ENCODE peak calls at places on chromosomes 4 and X, in four cellular contexts. One of them, this sample, is unnamed.

GRCh38 chrX:84133023-84133422 is 55.0 kb downstream of the RPS6KA6 start:
- DNase-seq in H9: no peak
- DNase-seq in neuronal stem cell: no peak
- DNase-seq in trophoblast cell: no peak
- DNase-seq in this sample: no peak

GRCh38 chr4:90715242-90715641 is 588.0 kb downstream of the CCSER1 start:
- DNase-seq in H9: no peak
- DNase-seq in neuronal stem cell: no peak
- DNase-seq in trophoblast cell: no peak
- DNase-seq in this sample: no peak

GRCh38 chr4:89838005-89838404 is 1.0 kb upstream of the SNCA start:
- DNase-seq in H9: no peak
- DNase-seq in neuronal stem cell: no peak
- DNase-seq in trophoblast cell: no peak
- DNase-seq in this sample: peak

GRCh38 chr4:153222790-153223417 is 18.7 kb downstream of the TRIM2 start:
- DNase-seq in H9: peak
- DNase-seq in neuronal stem cell: no peak
- DNase-seq in trophoblast cell: peak
- DNase-seq in this sample: peak

GRCh38 chr4:143700420-143701352 is at the start of gene FREM3:
- DNase-seq in H9: peak
- DNase-seq in neuronal stem cell: peak
- DNase-seq in trophoblast cell: no peak
- DNase-seq in this sample: peak

GRCh38 chrX:68915778-68916177 is 87.0 kb downstream of the EFNB1 start:
- DNase-seq in H9: no peak
- DNase-seq in neuronal stem cell: no peak
- DNase-seq in trophoblast cell: no peak
- DNase-seq in this sample: no peak

GRCh38 chrX:29478336-29479069 is 736.9 kb upstream of the MAGEB2 start:
- DNase-seq in H9: peak
- DNase-seq in neuronal stem cell: peak
- DNase-seq in trophoblast cell: no peak
- DNase-seq in this sample: peak

GRCh38 chr4:85760521-85760920 is 285.6 kb downstream of the ARHGAP24 start:
- DNase-seq in H9: no peak
- DNase-seq in neuronal stem cell: no peak
- DNase-seq in trophoblast cell: no peak
- DNase-seq in this sample: no peak

GRCh38 chr4:148445071-148445902 is 3.1 kb upstream of the NR3C2 start:
- DNase-seq in H9: peak
- DNase-seq in neuronal stem cell: peak
- DNase-seq in trophoblast cell: peak
- DNase-seq in this sample: peak

GRCh38 chr4:98314791-98315565 is 53.8 kb downstream of the RAP1GDS1 start:
- DNase-seq in H9: no peak
- DNase-seq in neuronal stem cell: no peak
- DNase-seq in trophoblast cell: no peak
- DNase-seq in this sample: no peak

GRCh38 chrX:71935542-71935941 is 24.9 kb downstream of the NHSL2 start:
- DNase-seq in H9: peak
- DNase-seq in neuronal stem cell: peak
- DNase-seq in trophoblast cell: no peak
- DNase-seq in this sample: peak

DNA sequence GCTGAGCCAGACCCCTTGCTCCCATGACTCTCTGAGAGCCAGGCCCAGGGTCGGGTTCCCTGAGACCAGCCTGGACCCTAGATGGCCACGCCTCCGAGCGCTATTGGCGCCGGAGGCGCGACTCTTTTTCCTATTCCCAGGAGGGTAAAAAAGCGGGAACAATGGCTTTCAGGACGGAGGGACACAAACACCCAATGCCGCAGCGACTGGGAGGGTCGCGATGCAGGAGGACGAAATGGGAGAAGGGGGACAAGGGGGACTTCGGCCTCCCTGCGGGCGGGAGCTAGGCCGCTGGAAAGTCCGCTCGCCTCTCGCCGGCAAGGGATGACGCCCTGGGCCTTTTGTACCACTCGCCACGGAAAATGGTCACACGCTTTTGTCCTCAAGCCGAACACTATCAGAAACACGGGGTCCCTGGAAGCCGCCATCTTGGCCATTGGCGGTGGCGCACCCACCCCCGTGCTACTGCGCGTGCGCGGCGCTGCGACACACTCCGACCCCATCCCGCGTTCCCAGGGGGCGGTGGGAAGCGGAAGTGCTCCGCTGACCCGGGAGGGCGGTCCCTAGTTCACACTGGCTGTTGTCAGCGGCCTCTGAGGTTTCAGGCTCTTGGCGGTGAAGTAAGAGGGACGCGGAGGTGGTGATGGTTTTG is 98.4 kb downstream of the ZNF674 start:
- DNase-seq in H9: peak
- DNase-seq in neuronal stem cell: peak
- DNase-seq in trophoblast cell: peak
- DNase-seq in this sample: peak
- H2BK120ac ChIP-seq in H9: peak
- H2BK120ac ChIP-seq in neuronal stem cell: no peak
- H2BK120ac ChIP-seq in trophoblast cell: peak
- H2BK120ac ChIP-seq in this sample: no peak

GRCh38 chr4:169272265-169272886 is 1.6 kb upstream of the SH3RF1 start:
- DNase-seq in H9: no peak
- DNase-seq in neuronal stem cell: no peak
- DNase-seq in trophoblast cell: peak
- DNase-seq in this sample: no peak
- H2BK120ac ChIP-seq in H9: no peak
- H2BK120ac ChIP-seq in neuronal stem cell: no peak
- H2BK120ac ChIP-seq in trophoblast cell: peak
- H2BK120ac ChIP-seq in this sample: no peak

DNA sequence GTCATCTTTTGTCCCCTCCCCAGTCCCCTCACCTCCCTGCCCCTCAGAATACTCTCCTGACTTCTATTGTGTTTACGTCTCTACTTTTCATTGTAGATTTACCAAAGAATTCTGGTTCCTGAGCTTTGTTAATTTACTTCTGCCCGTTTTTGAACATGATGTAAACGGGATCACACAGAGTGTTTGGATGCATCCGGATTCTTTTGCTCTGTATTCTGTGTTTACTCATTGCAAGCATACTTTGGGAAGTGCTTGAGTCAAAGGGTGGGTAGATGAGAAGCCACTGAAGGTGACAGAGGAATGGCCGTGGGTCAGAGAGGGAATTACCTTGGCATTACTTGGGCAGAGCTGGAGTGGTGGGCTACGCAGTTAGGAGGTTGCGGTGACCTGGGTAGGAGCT is 18.0 kb downstream of the CLCN4 start:
- DNase-seq in H9: no peak
- DNase-seq in neuronal stem cell: no peak
- DNase-seq in trophoblast cell: no peak
- DNase-seq in this sample: no peak
- H2BK120ac ChIP-seq in H9: no peak
- H2BK120ac ChIP-seq in neuronal stem cell: no peak
- H2BK120ac ChIP-seq in trophoblast cell: peak
- H2BK120ac ChIP-seq in this sample: no peak

DNA sequence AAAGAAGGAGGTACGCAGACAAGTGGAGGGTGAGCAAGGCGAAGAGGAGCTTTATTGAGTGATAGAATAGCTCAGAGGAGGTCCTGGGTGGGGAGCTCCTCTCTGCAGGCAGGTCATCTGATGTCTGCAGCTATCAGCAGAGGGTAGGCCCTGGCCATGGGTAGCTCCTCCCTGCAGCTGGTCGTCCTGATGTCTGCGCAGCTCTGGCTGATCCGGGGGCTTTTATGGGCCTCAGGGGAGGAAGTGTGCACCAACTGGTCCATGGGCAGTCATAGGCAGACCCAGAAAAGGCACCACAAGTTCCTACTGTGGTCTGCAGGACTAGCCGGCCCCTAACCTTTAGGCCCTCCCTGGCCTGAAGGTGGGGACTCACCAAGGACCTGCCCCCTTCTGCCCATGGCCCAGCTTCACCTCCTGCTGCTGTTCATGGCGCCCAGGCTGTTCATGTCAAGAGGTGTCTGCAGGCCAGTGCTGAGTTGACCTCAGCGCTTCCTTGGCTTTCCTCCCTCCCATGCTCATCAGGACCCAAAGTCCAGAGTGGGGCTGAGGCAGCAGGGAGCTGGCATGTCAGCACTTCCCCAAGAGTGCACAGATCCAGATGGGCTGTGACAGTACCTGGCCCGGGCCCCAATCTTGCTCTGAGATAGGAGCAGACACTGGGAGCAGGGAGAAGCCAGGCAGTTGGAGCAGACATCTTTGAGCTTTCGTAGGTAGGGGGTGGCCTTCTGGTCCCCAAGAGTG is 46.1 kb downstream of the ARAP2 start:
- DNase-seq in H9: no peak
- DNase-seq in neuronal stem cell: no peak
- DNase-seq in trophoblast cell: no peak
- DNase-seq in this sample: no peak
- H2BK120ac ChIP-seq in H9: no peak
- H2BK120ac ChIP-seq in neuronal stem cell: no peak
- H2BK120ac ChIP-seq in trophoblast cell: no peak
- H2BK120ac ChIP-seq in this sample: no peak

GRCh38 chr4:186074189-186074588 is 5.2 kb downstream of the TLR3 start:
- DNase-seq in H9: no peak
- DNase-seq in neuronal stem cell: no peak
- DNase-seq in trophoblast cell: peak
- DNase-seq in this sample: no peak
- H2BK120ac ChIP-seq in H9: no peak
- H2BK120ac ChIP-seq in neuronal stem cell: no peak
- H2BK120ac ChIP-seq in trophoblast cell: no peak
- H2BK120ac ChIP-seq in this sample: no peak

GRCh38 chrX:111102636-111103035 is 6.6 kb downstream of the PAK3 start:
- DNase-seq in H9: no peak
- DNase-seq in neuronal stem cell: no peak
- DNase-seq in trophoblast cell: no peak
- DNase-seq in this sample: no peak

GRCh38 chrX:111101580-111101979 is 5.6 kb downstream of the PAK3 start:
- DNase-seq in H9: no peak
- DNase-seq in neuronal stem cell: no peak
- DNase-seq in trophoblast cell: no peak
- DNase-seq in this sample: no peak

GRCh38 chrX:111100191-111100590 is 4.2 kb downstream of the PAK3 start:
- DNase-seq in H9: peak
- DNase-seq in neuronal stem cell: peak
- DNase-seq in trophoblast cell: no peak
- DNase-seq in this sample: peak

GRCh38 chrX:111098874-111099273 is 2.9 kb downstream of the PAK3 start:
- DNase-seq in H9: peak
- DNase-seq in neuronal stem cell: peak
- DNase-seq in trophoblast cell: peak
- DNase-seq in this sample: peak

GRCh38 chrX:111103246-111103645 is 7.3 kb downstream of the PAK3 start:
- DNase-seq in H9: no peak
- DNase-seq in neuronal stem cell: no peak
- DNase-seq in trophoblast cell: peak
- DNase-seq in this sample: no peak
- H2BK120ac ChIP-seq in H9: no peak
- H2BK120ac ChIP-seq in neuronal stem cell: no peak
- H2BK120ac ChIP-seq in trophoblast cell: no peak
- H2BK120ac ChIP-seq in this sample: no peak

GRCh38 chrX:65667157-65667502 is 324 bp upstream of the MSN start:
- DNase-seq in H9: no peak
- DNase-seq in neuronal stem cell: no peak
- DNase-seq in trophoblast cell: no peak
- DNase-seq in this sample: no peak
- H2BK120ac ChIP-seq in H9: no peak
- H2BK120ac ChIP-seq in neuronal stem cell: no peak
- H2BK120ac ChIP-seq in trophoblast cell: no peak
- H2BK120ac ChIP-seq in this sample: no peak

GRCh38 chr4:82814034-82814433 is 15.4 kb upstream of the SCD5 start:
- DNase-seq in H9: no peak
- DNase-seq in neuronal stem cell: no peak
- DNase-seq in trophoblast cell: no peak
- DNase-seq in this sample: no peak
- H2BK120ac ChIP-seq in H9: no peak
- H2BK120ac ChIP-seq in neuronal stem cell: no peak
- H2BK120ac ChIP-seq in trophoblast cell: no peak
- H2BK120ac ChIP-seq in this sample: no peak

GRCh38 chrX:120468071-120468470 is 1.0 kb downstream of the LAMP2 start:
- DNase-seq in H9: no peak
- DNase-seq in neuronal stem cell: no peak
- DNase-seq in trophoblast cell: no peak
- DNase-seq in this sample: no peak

GRCh38 chrX:120464409-120464808 is 4.7 kb downstream of the LAMP2 start:
- DNase-seq in H9: no peak
- DNase-seq in neuronal stem cell: no peak
- DNase-seq in trophoblast cell: no peak
- DNase-seq in this sample: no peak

GRCh38 chrX:120468825-120469525 is at the start of gene LAMP2:
- DNase-seq in H9: peak
- DNase-seq in neuronal stem cell: peak
- DNase-seq in trophoblast cell: peak
- DNase-seq in this sample: peak

GRCh38 chrX:120463241-120463640 is 5.9 kb downstream of the LAMP2 start:
- DNase-seq in H9: no peak
- DNase-seq in neuronal stem cell: no peak
- DNase-seq in trophoblast cell: no peak
- DNase-seq in this sample: no peak

DNA sequence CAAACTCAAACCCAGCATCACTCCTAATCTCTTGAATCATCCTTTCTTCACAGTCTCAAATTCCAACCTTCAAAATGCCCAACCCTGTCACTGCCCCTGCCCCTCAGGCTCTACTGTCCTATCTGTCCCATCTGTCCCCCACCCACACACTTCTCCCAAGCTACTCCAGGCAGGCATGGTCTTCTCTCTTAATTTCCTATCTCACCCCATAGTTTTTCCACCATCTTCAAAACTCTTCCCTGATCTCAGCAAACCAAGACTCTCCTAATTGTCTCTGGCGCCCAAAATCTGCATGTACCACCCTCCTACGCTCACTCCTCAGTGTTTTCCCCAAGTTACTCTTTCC is 644 bp downstream of the LAMP2 start:
- DNase-seq in H9: no peak
- DNase-seq in neuronal stem cell: no peak
- DNase-seq in trophoblast cell: peak
- DNase-seq in this sample: no peak
- H2BK120ac ChIP-seq in H9: no peak
- H2BK120ac ChIP-seq in neuronal stem cell: no peak
- H2BK120ac ChIP-seq in trophoblast cell: peak
- H2BK120ac ChIP-seq in this sample: no peak